ENCODE peak calls at places on chromosomes 4 and X, in ten cellular contexts. H, G, Q, K, X, Y, L, R, S and D are unnamed samples.

GRCh38 chr4:7324651-7325121 is 110.0 kb downstream of the PSAPL1 start:
- DNase-seq in X (peak), S (no peak), G (no peak), R (no peak), Y (no peak), K (no peak), L (no peak), H (no peak), Q (no peak), D (no peak)

GRCh38 chr4:6779667-6780565 is 2.6 kb upstream of the KIAA0232 start:
- DNase-seq in Y (no peak), R (no peak), G (peak), K (no peak), Q (no peak), S (no peak), X (no peak), L (no peak), H (peak), D (no peak)

GRCh38 chrX:31508338-31508737 is 436.5 kb upstream of the FTHL17 start:
- DNase-seq in X (no peak), Y (peak), H (peak), Q (peak), G (peak), S (no peak), L (no peak), R (no peak), K (no peak), D (no peak)

GRCh38 chr4:152247271-152247975 is 288.5 kb downstream of the FBXW7 start:
- DNase-seq in H (no peak), Y (no peak), S (no peak), K (no peak), R (no peak), L (no peak), X (no peak), Q (no peak), G (no peak), D (no peak)

GRCh38 chr4:110988741-110989140 is 365.9 kb upstream of the PITX2 start:
- DNase-seq in R (no peak), S (no peak), K (no peak), Y (no peak), Q (no peak), G (no peak), X (no peak), L (no peak), H (no peak), D (no peak)

GRCh38 chrX:151789179-151789800 is 54.7 kb downstream of the CNGA2 start:
- DNase-seq in Q (peak), L (peak), Y (peak), X (no peak), R (no peak), G (peak), H (peak), S (peak), K (no peak), D (peak)

GRCh38 chr4:150720973-150721518 is 139.1 kb downstream of the MAB21L2 start:
- DNase-seq in R (no peak), L (no peak), S (no peak), Q (no peak), G (no peak), K (no peak), H (no peak), X (no peak), Y (no peak), D (no peak)

GRCh38 chr4:54006755-54007154 is 57.6 kb downstream of the CHIC2 start:
- DNase-seq in K (no peak), X (no peak), G (no peak), Y (no peak), Q (no peak), H (no peak), L (no peak), S (no peak), R (no peak), D (no peak)

GRCh38 chr4:29326816-29327215 is 1393.4 kb upstream of the PCDH7 start:
- DNase-seq in L (no peak), R (no peak), X (no peak), Y (no peak), G (no peak), Q (no peak), S (peak), H (peak), K (no peak), D (no peak)

GRCh38 chr4:1345905-1346780 is 865 bp upstream of the UVSSA start:
- DNase-seq in Q (peak), G (no peak), L (peak), H (peak), R (peak), K (peak), S (peak), X (peak), Y (peak), D (no peak)

GRCh38 chrX:46670316-46670715 is 88.6 kb downstream of the SLC9A7 start:
- DNase-seq in H (no peak), L (no peak), K (no peak), X (no peak), G (no peak), Q (no peak), Y (no peak), S (no peak), R (no peak), D (no peak)

GRCh38 chr4:39732728-39733127 is 34.8 kb downstream of the UBE2K start:
- DNase-seq in X (no peak), Q (no peak), L (no peak), Y (no peak), G (peak), S (peak), R (no peak), K (peak), H (peak), D (peak)

GRCh38 chr4:151199496-151200190 is 77.3 kb upstream of the PRSS48 start:
- DNase-seq in G (no peak), Y (no peak), L (no peak), R (no peak), S (no peak), K (no peak), H (no peak), X (no peak), Q (no peak), D (no peak)

GRCh38 chrX:120290107-120290506 is 21.2 kb downstream of the TMEM255A start:
- DNase-seq in G (no peak), R (no peak), L (no peak), Y (no peak), S (no peak), Q (no peak), K (no peak), H (no peak), X (no peak), D (no peak)

GRCh38 chr4:2935762-2936743 is 27.2 kb downstream of the NOP14 start:
- DNase-seq in Y (no peak), L (peak), X (peak), K (no peak), Q (peak), H (peak), S (peak), R (peak), G (no peak), D (no peak)

GRCh38 chr4:72312032-72312650 is 256.9 kb downstream of the ADAMTS3 start:
- DNase-seq in S (peak), X (no peak), G (peak), Q (peak), H (peak), K (peak), Y (peak), R (no peak), L (no peak), D (peak)

GRCh38 chr4:80335226-80335553 is 340 bp upstream of the CFAP299 start:
- DNase-seq in Q (no peak), S (no peak), H (no peak), L (no peak), Y (no peak), R (no peak), K (no peak), G (no peak), X (no peak), D (no peak)

GRCh38 chr4:30856795-30857564 is 136.8 kb downstream of the PCDH7 start:
- DNase-seq in K (no peak), Q (no peak), Y (no peak), G (no peak), R (no peak), L (no peak), S (no peak), H (no peak), X (no peak), D (no peak)

GRCh38 chrX:49002091-49002935 is at the start of gene GRIPAP1:
- DNase-seq in G (peak), Y (peak), X (peak), R (peak), K (peak), Q (peak), L (peak), S (peak), H (peak), D (peak)

GRCh38 chr4:186904104-186904503 is 180.4 kb upstream of the FAT1 start:
- DNase-seq in Y (no peak), X (no peak), L (peak), G (peak), R (no peak), Q (no peak), S (peak), H (peak), K (no peak), D (peak)